ENCODE peak calls at places on chromosomes 6 and 20, in five cellular contexts. One of them, this sample, is unnamed.

GRCh38 chr6:7787137-7787575 is 61.3 kb downstream of the BMP6 start:
- DNase-seq in CD4-positive, alpha-beta memory T cell: no peak
- DNase-seq in heart right ventricle: no peak
- DNase-seq in neural progenitor cell: no peak
- DNase-seq in left ventricle myocardium inferior: no peak
- DNase-seq in this sample: no peak

GRCh38 chr6:21965953-21966539 is 330.8 kb downstream of the PRL start:
- DNase-seq in CD4-positive, alpha-beta memory T cell: no peak
- DNase-seq in heart right ventricle: no peak
- DNase-seq in left ventricle myocardium inferior: no peak
- DNase-seq in neural progenitor cell: no peak
- DNase-seq in this sample: no peak

GRCh38 chr6:140320799-140321099 is 946.3 kb upstream of the CITED2 start:
- DNase-seq in neural progenitor cell: no peak
- DNase-seq in CD4-positive, alpha-beta memory T cell: no peak
- DNase-seq in heart right ventricle: no peak
- DNase-seq in left ventricle myocardium inferior: no peak
- DNase-seq in this sample: no peak

GRCh38 chr6:32081168-32081624 is 27.9 kb downstream of the TNXB start:
- DNase-seq in neural progenitor cell: no peak
- DNase-seq in CD4-positive, alpha-beta memory T cell: no peak
- DNase-seq in left ventricle myocardium inferior: peak; percentile 72
- DNase-seq in heart right ventricle: peak; percentile 64
- DNase-seq in this sample: no peak

GRCh38 chr6:149082320-149082719 is 235.2 kb upstream of the TAB2 start:
- DNase-seq in heart right ventricle: peak; percentile 69
- DNase-seq in CD4-positive, alpha-beta memory T cell: peak; percentile 86
- DNase-seq in neural progenitor cell: peak; percentile 77
- DNase-seq in left ventricle myocardium inferior: peak; percentile 74
- DNase-seq in this sample: peak; percentile 65

GRCh38 chr6:79071547-79071946 is 6.5 kb downstream of the PHIP start:
- DNase-seq in CD4-positive, alpha-beta memory T cell: no peak
- DNase-seq in neural progenitor cell: no peak
- DNase-seq in heart right ventricle: no peak
- DNase-seq in left ventricle myocardium inferior: no peak
- DNase-seq in this sample: no peak

GRCh38 chr6:106141441-106142237 is 55.5 kb downstream of the PRDM1 start:
- DNase-seq in neural progenitor cell: no peak
- DNase-seq in left ventricle myocardium inferior: no peak
- DNase-seq in CD4-positive, alpha-beta memory T cell: peak; percentile 46
- DNase-seq in heart right ventricle: no peak
- DNase-seq in this sample: no peak

GRCh38 chr6:152605901-152606390 is 31.2 kb downstream of the SYNE1 start:
- DNase-seq in CD4-positive, alpha-beta memory T cell: no peak
- DNase-seq in neural progenitor cell: no peak
- DNase-seq in heart right ventricle: no peak
- DNase-seq in left ventricle myocardium inferior: no peak
- DNase-seq in this sample: no peak

GRCh38 chr6:143279385-143279784 is 171.1 kb downstream of the ADAT2 start:
- DNase-seq in heart right ventricle: no peak
- DNase-seq in CD4-positive, alpha-beta memory T cell: no peak
- DNase-seq in neural progenitor cell: peak; percentile 25
- DNase-seq in left ventricle myocardium inferior: no peak
- DNase-seq in this sample: no peak

GRCh38 chr6:51213806-51214205 is 395.1 kb downstream of the TFAP2B start:
- DNase-seq in left ventricle myocardium inferior: no peak
- DNase-seq in CD4-positive, alpha-beta memory T cell: no peak
- DNase-seq in heart right ventricle: no peak
- DNase-seq in neural progenitor cell: peak; percentile 54
- DNase-seq in this sample: no peak

GRCh38 chr6:3612341-3613041 is 139.0 kb downstream of the PXDC1 start:
- DNase-seq in left ventricle myocardium inferior: no peak
- DNase-seq in neural progenitor cell: no peak
- DNase-seq in CD4-positive, alpha-beta memory T cell: no peak
- DNase-seq in heart right ventricle: no peak
- DNase-seq in this sample: no peak

GRCh38 chr6:6686748-6687601 is 98.5 kb downstream of the LY86 start:
- DNase-seq in CD4-positive, alpha-beta memory T cell: no peak
- DNase-seq in left ventricle myocardium inferior: peak; percentile 94
- DNase-seq in neural progenitor cell: peak; percentile 98
- DNase-seq in heart right ventricle: peak; percentile 95
- DNase-seq in this sample: no peak

GRCh38 chr20:59783020-59784010 is 150.1 kb downstream of the SYCP2 start:
- DNase-seq in CD4-positive, alpha-beta memory T cell: no peak
- DNase-seq in neural progenitor cell: peak; percentile 87
- DNase-seq in heart right ventricle: peak; percentile 62
- DNase-seq in left ventricle myocardium inferior: peak; percentile 52
- DNase-seq in this sample: peak; percentile 9

GRCh38 chr20:3115190-3116107 is 30.9 kb upstream of the AVP start:
- DNase-seq in left ventricle myocardium inferior: no peak
- DNase-seq in CD4-positive, alpha-beta memory T cell: no peak
- DNase-seq in heart right ventricle: no peak
- DNase-seq in neural progenitor cell: peak; percentile 82
- DNase-seq in this sample: no peak

GRCh38 chr6:2666906-2667575 is 83.7 kb downstream of the MYLK4 start:
- DNase-seq in CD4-positive, alpha-beta memory T cell: no peak
- DNase-seq in left ventricle myocardium inferior: no peak
- DNase-seq in heart right ventricle: no peak
- DNase-seq in neural progenitor cell: no peak
- DNase-seq in this sample: no peak

GRCh38 chr6:34657037-34657306 is 39.6 kb downstream of the ILRUN start:
- DNase-seq in left ventricle myocardium inferior: no peak
- DNase-seq in CD4-positive, alpha-beta memory T cell: no peak
- DNase-seq in neural progenitor cell: no peak
- DNase-seq in heart right ventricle: no peak
- DNase-seq in this sample: no peak

GRCh38 chr6:112145080-112145573 is 57.7 kb downstream of the FAM229B start:
- DNase-seq in heart right ventricle: no peak
- DNase-seq in neural progenitor cell: no peak
- DNase-seq in left ventricle myocardium inferior: no peak
- DNase-seq in CD4-positive, alpha-beta memory T cell: no peak
- DNase-seq in this sample: no peak

GRCh38 chr6:139205843-139206242 is 71.0 kb downstream of the HECA start:
- DNase-seq in CD4-positive, alpha-beta memory T cell: no peak
- DNase-seq in neural progenitor cell: no peak
- DNase-seq in left ventricle myocardium inferior: no peak
- DNase-seq in heart right ventricle: no peak
- DNase-seq in this sample: no peak

GRCh38 chr6:39819226-39819625 is 27.1 kb downstream of the DAAM2 start:
- DNase-seq in CD4-positive, alpha-beta memory T cell: no peak
- DNase-seq in left ventricle myocardium inferior: no peak
- DNase-seq in neural progenitor cell: no peak
- DNase-seq in heart right ventricle: no peak
- DNase-seq in this sample: no peak

GRCh38 chr6:28589952-28590340 is 64.3 kb downstream of the GPX5 start:
- DNase-seq in left ventricle myocardium inferior: no peak
- DNase-seq in heart right ventricle: no peak
- DNase-seq in neural progenitor cell: peak; percentile 39
- DNase-seq in CD4-positive, alpha-beta memory T cell: no peak
- DNase-seq in this sample: no peak

GRCh38 chr6:30885481-30885998 is 1.2 kb downstream of the DDR1 start:
- DNase-seq in CD4-positive, alpha-beta memory T cell: no peak
- DNase-seq in heart right ventricle: no peak
- DNase-seq in left ventricle myocardium inferior: no peak
- DNase-seq in neural progenitor cell: peak; percentile 26
- DNase-seq in this sample: no peak

GRCh38 chr20:56631990-56632327 is 2.9 kb downstream of the TFAP2C start:
- DNase-seq in left ventricle myocardium inferior: no peak
- DNase-seq in CD4-positive, alpha-beta memory T cell: no peak
- DNase-seq in heart right ventricle: no peak
- DNase-seq in neural progenitor cell: no peak
- DNase-seq in this sample: no peak

GRCh38 chr6:11412616-11413015 is 124.9 kb upstream of the TMEM170B start:
- DNase-seq in neural progenitor cell: no peak
- DNase-seq in CD4-positive, alpha-beta memory T cell: no peak
- DNase-seq in heart right ventricle: no peak
- DNase-seq in left ventricle myocardium inferior: no peak
- DNase-seq in this sample: no peak

GRCh38 chr6:143652840-143653239 is 24.9 kb upstream of the PHACTR2 start:
- DNase-seq in CD4-positive, alpha-beta memory T cell: no peak
- DNase-seq in left ventricle myocardium inferior: no peak
- DNase-seq in heart right ventricle: no peak
- DNase-seq in neural progenitor cell: no peak
- DNase-seq in this sample: no peak

GRCh38 chr6:41284726-41285125 is 1.8 kb downstream of the TREM1 start:
- DNase-seq in CD4-positive, alpha-beta memory T cell: no peak
- DNase-seq in left ventricle myocardium inferior: no peak
- DNase-seq in neural progenitor cell: no peak
- DNase-seq in heart right ventricle: no peak
- DNase-seq in this sample: no peak
- H3K27ac ChIP-seq in CD4-positive, alpha-beta memory T cell: no peak overlapping the region
- H3K27ac ChIP-seq in left ventricle myocardium inferior: no peak overlapping the region
- H3K27ac ChIP-seq in neural progenitor cell: no peak overlapping the region
- H3K27ac ChIP-seq in heart right ventricle: no peak overlapping the region
- H3K27ac ChIP-seq in this sample: no peak overlapping the region

DNA sequence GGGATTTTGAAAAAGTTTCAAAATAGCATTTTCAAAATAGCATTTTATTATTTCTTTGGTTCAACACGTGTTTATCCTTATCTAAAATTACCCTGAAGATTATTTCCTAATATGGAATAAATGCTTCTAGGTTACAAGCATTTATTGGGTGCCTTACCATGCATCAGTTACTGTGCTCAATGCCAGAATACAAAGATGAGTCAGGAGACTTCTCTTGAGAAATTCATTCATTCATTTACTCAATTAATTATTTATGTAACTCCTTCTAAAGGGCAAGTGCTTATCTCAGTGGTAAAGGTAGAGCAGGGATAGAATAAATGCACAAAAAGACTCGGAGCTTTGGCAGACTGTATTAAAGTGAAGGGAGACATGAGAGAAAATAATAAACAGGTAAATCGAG is 150.1 kb upstream of the PDE7B start:
- DNase-seq in neural progenitor cell: no peak
- DNase-seq in heart right ventricle: no peak
- DNase-seq in CD4-positive, alpha-beta memory T cell: no peak
- DNase-seq in left ventricle myocardium inferior: no peak
- DNase-seq in this sample: no peak
- H3K27ac ChIP-seq in neural progenitor cell: no peak overlapping the region
- H3K27ac ChIP-seq in heart right ventricle: no peak overlapping the region
- H3K27ac ChIP-seq in CD4-positive, alpha-beta memory T cell: no peak overlapping the region
- H3K27ac ChIP-seq in left ventricle myocardium inferior: no peak overlapping the region
- H3K27ac ChIP-seq in this sample: no peak overlapping the region

GRCh38 chr6:53312355-53312754 is 36.4 kb downstream of the ELOVL5 start:
- DNase-seq in left ventricle myocardium inferior: no peak
- DNase-seq in CD4-positive, alpha-beta memory T cell: no peak
- DNase-seq in neural progenitor cell: no peak
- DNase-seq in heart right ventricle: no peak
- DNase-seq in this sample: no peak

GRCh38 chr6:53313784-53314382 is 34.9 kb downstream of the ELOVL5 start:
- DNase-seq in left ventricle myocardium inferior: no peak
- DNase-seq in neural progenitor cell: no peak
- DNase-seq in CD4-positive, alpha-beta memory T cell: no peak
- DNase-seq in heart right ventricle: no peak
- DNase-seq in this sample: no peak

GRCh38 chr6:53317861-53318260 is 30.9 kb downstream of the ELOVL5 start:
- DNase-seq in left ventricle myocardium inferior: no peak
- DNase-seq in neural progenitor cell: no peak
- DNase-seq in heart right ventricle: no peak
- DNase-seq in CD4-positive, alpha-beta memory T cell: no peak
- DNase-seq in this sample: no peak

GRCh38 chr6:53318429-53318828 is 30.3 kb downstream of the ELOVL5 start:
- DNase-seq in heart right ventricle: no peak
- DNase-seq in CD4-positive, alpha-beta memory T cell: no peak
- DNase-seq in neural progenitor cell: no peak
- DNase-seq in left ventricle myocardium inferior: no peak
- DNase-seq in this sample: no peak

DNA sequence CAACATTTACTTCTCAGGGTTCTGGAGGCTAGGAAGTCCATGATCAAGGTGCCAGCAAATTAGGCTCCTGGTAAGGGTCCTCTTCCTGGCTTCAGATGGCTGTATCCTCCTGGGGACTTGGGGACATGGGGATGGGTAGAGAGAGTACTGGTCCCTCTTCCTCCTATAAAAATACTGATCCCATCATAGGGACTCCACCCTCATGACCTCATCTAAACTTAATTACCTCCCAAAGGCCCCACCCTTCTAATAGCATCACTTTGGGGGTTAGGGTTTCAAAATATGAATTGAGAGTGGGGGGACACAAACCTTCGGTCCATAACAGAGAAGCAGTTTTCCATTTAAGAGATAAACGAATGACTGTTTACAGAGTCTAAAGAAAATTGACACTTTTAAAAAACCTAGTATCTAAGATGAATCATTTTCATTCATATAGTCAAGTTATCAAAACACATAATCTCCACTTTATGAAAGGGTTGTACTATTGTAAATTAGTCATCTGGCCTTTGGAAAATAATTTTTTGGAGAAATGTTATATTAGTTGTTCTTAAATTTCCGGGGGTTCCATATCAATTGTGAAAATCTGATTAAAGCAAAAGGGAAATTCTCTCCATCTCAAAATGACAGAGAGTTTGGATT is 33.5 kb downstream of the ELOVL5 start:
- DNase-seq in left ventricle myocardium inferior: no peak
- DNase-seq in neural progenitor cell: no peak
- DNase-seq in CD4-positive, alpha-beta memory T cell: no peak
- DNase-seq in heart right ventricle: no peak
- DNase-seq in this sample: no peak
- H3K27ac ChIP-seq in left ventricle myocardium inferior: no peak overlapping the region
- H3K27ac ChIP-seq in neural progenitor cell: no peak overlapping the region
- H3K27ac ChIP-seq in CD4-positive, alpha-beta memory T cell: peak overlapping the region; percentile 7
- H3K27ac ChIP-seq in heart right ventricle: no peak overlapping the region
- H3K27ac ChIP-seq in this sample: no peak overlapping the region

GRCh38 chr6:53530346-53530745 is 14.6 kb downstream of the GCLC start:
- DNase-seq in neural progenitor cell: peak; percentile 42
- DNase-seq in left ventricle myocardium inferior: peak; percentile 37
- DNase-seq in heart right ventricle: no peak
- DNase-seq in CD4-positive, alpha-beta memory T cell: no peak
- DNase-seq in this sample: no peak

GRCh38 chr6:53532942-53533341 is 12.0 kb downstream of the GCLC start:
- DNase-seq in heart right ventricle: no peak
- DNase-seq in neural progenitor cell: no peak
- DNase-seq in left ventricle myocardium inferior: no peak
- DNase-seq in CD4-positive, alpha-beta memory T cell: no peak
- DNase-seq in this sample: no peak

GRCh38 chr6:53532061-53532797 is 12.7 kb downstream of the GCLC start:
- DNase-seq in left ventricle myocardium inferior: no peak
- DNase-seq in CD4-positive, alpha-beta memory T cell: no peak
- DNase-seq in neural progenitor cell: no peak
- DNase-seq in heart right ventricle: no peak
- DNase-seq in this sample: no peak

GRCh38 chr6:53529324-53530036 is 15.4 kb downstream of the GCLC start:
- DNase-seq in neural progenitor cell: peak; percentile 26
- DNase-seq in heart right ventricle: no peak
- DNase-seq in CD4-positive, alpha-beta memory T cell: no peak
- DNase-seq in left ventricle myocardium inferior: no peak
- DNase-seq in this sample: no peak

DNA sequence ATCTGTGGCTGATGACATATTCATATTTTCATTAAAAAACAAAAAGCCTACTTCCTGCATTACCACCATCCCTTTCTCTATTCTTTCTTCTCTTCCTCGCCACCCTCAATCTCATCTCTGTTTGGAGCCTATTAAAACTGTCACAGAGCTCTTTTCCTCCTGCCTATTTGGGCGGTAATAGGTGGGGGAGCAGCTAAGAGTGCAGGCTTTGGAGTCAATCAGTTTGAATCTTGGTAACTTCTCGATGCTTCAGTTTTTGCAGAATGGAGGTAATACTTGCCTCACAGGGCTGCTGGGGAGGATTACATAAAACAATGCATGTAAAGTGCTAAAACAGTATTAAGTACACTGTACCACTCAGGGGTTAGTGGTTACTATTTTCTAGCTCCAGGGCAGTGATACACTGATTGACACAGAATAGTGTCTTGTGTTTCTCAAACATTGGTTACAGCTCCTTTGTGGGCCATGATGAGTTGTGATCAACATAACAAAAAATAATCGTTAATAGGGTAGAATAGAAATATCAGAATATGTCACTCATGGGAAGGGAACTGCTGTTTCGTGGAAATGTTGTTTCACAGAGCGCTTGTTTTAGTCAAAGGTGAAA is 14.0 kb downstream of the GCLC start:
- DNase-seq in CD4-positive, alpha-beta memory T cell: no peak
- DNase-seq in heart right ventricle: no peak
- DNase-seq in left ventricle myocardium inferior: no peak
- DNase-seq in neural progenitor cell: no peak
- DNase-seq in this sample: no peak
- H3K27ac ChIP-seq in CD4-positive, alpha-beta memory T cell: no peak overlapping the region
- H3K27ac ChIP-seq in heart right ventricle: peak overlapping the region; percentile 45
- H3K27ac ChIP-seq in left ventricle myocardium inferior: peak overlapping the region; percentile 72
- H3K27ac ChIP-seq in neural progenitor cell: peak overlapping the region; percentile 24
- H3K27ac ChIP-seq in this sample: peak overlapping the region; percentile 4